ENCODE peak calls at places on chromosomes 16 and 17, in eight cellular contexts. O is neural progenitor cell, X is cardiac muscle cell, M is astrocyte of the cerebellum, V is HepG2, A is AG04450, H is body of pancreas, N is fibroblast of mammary gland. L is an unnamed sample.

GRCh38 chr17:18037482-18037881 is 1.5 kb downstream of the ATPAF2 start:
- DNase-seq in O (no peak), X (no peak), M (no peak), A (no peak), N (no peak), V (no peak), H (no peak), L (no peak)

GRCh38 chr17:1031711-1032110 is 34.8 kb downstream of the TIMM22 start:
- DNase-seq in H (no peak), X (peak; percentile 72), V (no peak), N (peak; percentile 38), M (no peak), O (peak; percentile 83), A (no peak), L (peak; percentile 32)

GRCh38 chr17:19877546-19877945 is 9.8 kb upstream of the ULK2 start:
- DNase-seq in X (no peak), M (no peak), N (no peak), H (no peak), V (no peak), A (no peak), O (no peak), L (no peak)

GRCh38 chr16:89506791-89507191 is 1.4 kb upstream of the SPG7 start:
- DNase-seq in A (no peak), H (no peak), N (no peak), O (no peak), M (no peak), V (no peak), X (peak; percentile 19), L (no peak)

GRCh38 chr16:11200523-11201063 is 55.4 kb downstream of the SOCS1 start:
- DNase-seq in H (no peak), M (no peak), A (no peak), N (no peak), O (peak; percentile 19), X (no peak), V (no peak), L (peak; percentile 25)

GRCh38 chr17:51006601-51007000 is 114.1 kb downstream of the SPAG9 start:
- DNase-seq in V (no peak), X (peak; percentile 61), O (peak; percentile 34), M (peak; percentile 4), N (no peak), A (no peak), H (no peak), L (peak; percentile 41)

GRCh38 chr17:54007855-54008254 is 185.1 kb downstream of the KIF2B start:
- DNase-seq in H (no peak), N (no peak), O (no peak), M (no peak), A (no peak), X (no peak), V (no peak), L (no peak)

GRCh38 chr16:63938661-63939060 is 1183.2 kb downstream of the CDH11 start:
- DNase-seq in X (peak; percentile 3), M (peak; percentile 4), N (peak; percentile 0), H (no peak), A (no peak), O (no peak), V (no peak), L (no peak)

GRCh38 chr17:68195667-68196393 is 52.0 kb upstream of the AMZ2 start:
- DNase-seq in V (no peak), A (no peak), N (no peak), O (peak; percentile 52), H (no peak), X (no peak), M (no peak), L (no peak)

GRCh38 chr16:10668322-10669045 is 26.2 kb downstream of the TEKT5 start:
- DNase-seq in H (no peak), V (peak; percentile 64), O (peak; percentile 76), N (peak; percentile 23), A (no peak), M (peak; percentile 26), X (peak; percentile 28), L (no peak)

GRCh38 chr16:53968896-53969295 is 264.9 kb downstream of the FTO start:
- DNase-seq in H (no peak), V (no peak), X (no peak), A (no peak), M (no peak), N (peak; percentile 38), O (no peak), L (no peak)

GRCh38 chr16:83116274-83116892 is 489.6 kb downstream of the CDH13 start:
- DNase-seq in X (peak; percentile 24), O (no peak), H (no peak), V (no peak), A (no peak), N (peak; percentile 47), M (no peak), L (peak; percentile 56)
- TF ChIP-seq CTCF in X (no peak), O (peak; percentile 14), H (no peak), V (no peak), A (no peak), N (no peak), M (no peak), L (no peak)

DNA sequence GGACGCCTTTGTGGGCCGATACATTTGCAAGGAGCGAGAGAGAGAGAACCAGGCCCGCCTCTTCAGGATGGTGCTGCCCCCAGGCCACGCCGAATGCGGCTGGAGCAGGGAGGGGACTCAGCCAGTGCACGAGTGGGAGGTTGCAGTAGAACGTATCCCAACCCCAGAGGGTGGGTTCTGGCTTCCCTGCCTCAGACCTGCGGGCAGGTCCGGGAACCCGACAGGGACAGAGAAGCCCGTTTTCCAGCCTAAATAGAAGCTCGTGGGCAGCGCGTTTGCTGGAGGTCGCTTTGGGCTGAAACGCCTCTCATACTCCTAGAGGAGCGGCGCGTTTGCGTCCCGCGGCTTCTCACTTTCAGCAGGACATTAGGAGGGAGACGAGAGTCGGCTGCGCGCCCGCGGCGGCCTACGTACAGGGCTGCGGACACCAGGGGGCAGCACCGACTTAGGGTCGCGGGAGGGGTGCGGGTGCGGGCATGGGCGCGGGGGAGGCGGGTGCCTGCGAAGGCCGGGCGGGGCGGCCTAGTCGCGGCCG is 11.0 kb downstream of the TBX2 start:
- DNase-seq in X (peak; percentile 87), H (peak; percentile 52), N (peak; percentile 84), O (peak; percentile 89), M (no peak), V (no peak), A (peak; percentile 76), L (peak; percentile 88)
- H3K4me3 ChIP-seq in X (peak overlapping the region; percentile 50), H (no peak overlapping the region), N (peak overlapping the region; percentile 30), O (peak overlapping the region; percentile 51), M (peak overlapping the region; percentile 7), V (no peak overlapping the region), A (peak overlapping the region; percentile 68), L (peak overlapping the region; percentile 35)

GRCh38 chr17:76915840-76916510 is 47.8 kb downstream of the MGAT5B start:
- DNase-seq in O (no peak), V (no peak), H (no peak), N (no peak), A (no peak), X (no peak), M (no peak), L (no peak)

GRCh38 chr17:76920364-76921139 is 52.3 kb downstream of the MGAT5B start:
- DNase-seq in H (no peak), V (no peak), X (no peak), N (no peak), O (no peak), A (no peak), M (no peak), L (no peak)

GRCh38 chr17:76921340-76922036 is 53.3 kb downstream of the MGAT5B start:
- DNase-seq in V (no peak), O (no peak), H (no peak), X (no peak), A (no peak), M (no peak), N (no peak), L (no peak)

GRCh38 chr17:76917829-76918228 is 49.6 kb downstream of the MGAT5B start:
- DNase-seq in A (no peak), M (no peak), O (no peak), H (no peak), N (no peak), X (no peak), V (no peak), L (no peak)

GRCh38 chr17:76918811-76919210 is 50.6 kb downstream of the MGAT5B start:
- DNase-seq in H (no peak), N (no peak), X (no peak), A (no peak), V (no peak), O (no peak), M (no peak), L (no peak)
- TF ChIP-seq CTCF in H (no peak), N (no peak), X (no peak), A (no peak), V (no peak), O (no peak), M (no peak), L (no peak)

DNA sequence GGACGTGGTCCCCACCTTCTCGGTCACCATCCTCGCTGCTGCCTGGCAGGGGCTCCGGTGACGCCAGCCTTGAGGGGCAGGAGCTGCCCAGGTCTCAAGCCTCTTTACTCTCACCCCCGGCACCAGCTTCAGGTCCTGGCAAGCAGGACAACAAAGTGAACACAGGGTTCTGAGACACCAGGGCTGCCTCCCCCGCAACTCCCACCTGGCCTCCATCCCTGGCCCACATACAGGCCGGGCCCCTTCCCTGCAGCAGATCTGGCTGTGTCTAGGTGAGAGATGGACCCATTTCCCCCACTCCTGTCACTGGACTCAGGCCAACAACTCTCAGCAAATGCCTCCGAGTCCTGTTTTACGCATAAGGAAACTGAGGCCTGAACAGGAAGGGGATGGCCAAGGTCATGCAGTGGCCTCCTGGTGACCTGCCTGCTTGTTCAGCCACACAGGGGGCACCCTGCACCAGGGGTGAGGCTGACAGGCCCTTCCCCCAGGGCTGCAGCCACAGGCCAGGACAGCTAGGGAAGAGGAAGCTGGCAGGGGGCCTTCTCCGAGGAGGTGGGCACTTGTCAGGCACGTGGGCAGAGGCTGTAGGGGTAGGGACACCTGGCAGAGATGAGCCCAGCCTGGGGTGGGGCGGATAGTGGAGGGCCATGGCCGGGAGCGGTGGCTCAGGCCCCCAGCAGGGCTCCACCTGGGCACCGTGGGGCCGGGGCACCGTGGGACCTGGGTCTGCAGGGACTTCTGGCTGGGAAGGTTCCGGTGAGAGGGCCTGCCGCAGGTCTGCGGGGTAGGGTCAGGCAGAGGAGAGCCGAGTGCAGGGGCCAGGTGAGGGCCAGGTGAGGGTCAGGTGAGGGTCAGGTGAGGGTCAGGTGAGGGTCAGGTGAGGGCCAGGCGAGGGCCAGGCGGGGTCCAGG is 46.7 kb upstream of the PVALEF start:
- DNase-seq in M (no peak), A (no peak), N (no peak), V (no peak), H (no peak), X (no peak), O (no peak), L (no peak)
- H3K4me3 ChIP-seq in M (peak overlapping the region; percentile 40), A (peak overlapping the region; percentile 68), N (peak overlapping the region; percentile 45), V (no peak overlapping the region), H (no peak overlapping the region), X (no peak overlapping the region), O (no peak overlapping the region), L (peak overlapping the region; percentile 58)

GRCh38 chr16:66605177-66605999 is 884 bp downstream of the CMTM3 start:
- DNase-seq in X (peak; percentile 45), H (no peak), N (peak; percentile 40), A (no peak), V (peak; percentile 30), M (no peak), O (peak; percentile 82), L (peak; percentile 38)
- TF ChIP-seq CTCF in X (no peak), H (no peak), N (no peak), A (no peak), V (no peak), M (no peak), O (no peak), L (no peak)

L was measured in fibroblast of villous mesenchyme.